ENCODE peak calls at places on chromosomes 7 and 10, in five cellular contexts. M is RWPE1, R is DMS 273 treated with DMSO at 0.1 percent for 48 hours, G is sciatic nerve, J is hypothalamus. L is an unnamed sample.

GRCh38 chr7:80206763-80207162 is 72.1 kb downstream of the GNAI1 start:
- DNase-seq in R (no peak), J (no peak), G (no peak), M (no peak), L (no peak)

GRCh38 chr10:93023013-93023650 is 37.5 kb upstream of the CYP26C1 start:
- DNase-seq in J (no peak), G (no peak), M (no peak), R (no peak), L (no peak)

GRCh38 chr10:43946445-43946844 is 297.8 kb upstream of the ZNF32 start:
- DNase-seq in M (no peak), J (no peak), G (no peak), R (no peak), L (no peak)

GRCh38 chr7:14754631-14755030 is 147.9 kb downstream of the DGKB start:
- DNase-seq in G (no peak), R (no peak), J (no peak), M (no peak), L (no peak)

GRCh38 chr7:116501425-116502167 is 2.1 kb downstream of the CAV2 start:
- DNase-seq in J (no peak), M (peak), G (no peak), R (no peak), L (no peak)

GRCh38 chr7:2193120-2193519 is 39.6 kb downstream of the MAD1L1 start:
- DNase-seq in M (no peak), J (no peak), G (peak), R (no peak), L (no peak)

GRCh38 chr10:32190890-32191491 is 134.8 kb upstream of the KIF5B start:
- DNase-seq in G (no peak), J (no peak), R (no peak), M (peak), L (peak)

GRCh38 chr7:1666779-1667565 is 3.1 kb upstream of the ELFN1 start:
- DNase-seq in M (no peak), J (no peak), R (no peak), G (peak), L (no peak)

GRCh38 chr7:70947181-70947580 is 184.8 kb upstream of the GALNT17 start:
- DNase-seq in G (no peak), M (no peak), J (no peak), R (no peak), L (no peak)

GRCh38 chr10:13815766-13816165 is 229.0 kb downstream of the PRPF18 start:
- DNase-seq in J (no peak), M (peak), R (no peak), G (no peak), L (peak)

GRCh38 chr10:62805139-62806092 is 896 bp downstream of the ADO start:
- DNase-seq in R (no peak), J (peak), G (peak), M (peak), L (peak)

GRCh38 chr10:124322191-124322980 is 96.3 kb downstream of the OAT start:
- DNase-seq in G (no peak), J (no peak), M (no peak), R (no peak), L (no peak)

GRCh38 chr7:91266067-91266930 is 2.1 kb downstream of the FZD1 start:
- DNase-seq in J (peak), G (peak), M (no peak), R (no peak), L (no peak)

GRCh38 chr7:16739863-16740622 is 13.5 kb upstream of the TSPAN13 start:
- DNase-seq in M (peak), R (no peak), G (no peak), J (no peak), L (peak)

GRCh38 chr7:1664711-1665591 is 5.1 kb upstream of the ELFN1 start:
- DNase-seq in G (peak), J (peak), M (peak), R (peak), L (no peak)

L was measured in RKO.